ENCODE peak calls at places on chromosomes 7 and 10, in six cellular contexts. E is A549, U is HepG2, W is K562, Z is GM12878, D is upper lobe of left lung. J is an unnamed sample.

GRCh38 chr7:136940917-136941316 is 72.5 kb downstream of the CHRM2 start:
- ATAC-seq in W (no peak), D (no peak), U (no peak), E (no peak), Z (no peak), J (no peak)

GRCh38 chr7:30678805-30679204 is 3.5 kb downstream of the CRHR2 start:
- ATAC-seq in U (no peak), E (no peak), D (no peak), W (no peak), Z (no peak), J (no peak)

GRCh38 chr7:106345421-106346166 is 60.8 kb upstream of the NAMPT start:
- ATAC-seq in U (no peak), W (peak; percentile 62), Z (peak; percentile 58), E (no peak), D (peak; percentile 77), J (no peak)

GRCh38 chr7:44979481-44980392 is 922 bp upstream of the MYO1G start:
- ATAC-seq in U (no peak), D (peak; percentile 69), E (peak; percentile 35), Z (peak; percentile 14), W (no peak), J (peak; percentile 39)

GRCh38 chr7:142917447-142917846 is 16.1 kb downstream of the TRPV5 start:
- ATAC-seq in W (no peak), E (no peak), D (no peak), Z (no peak), U (no peak), J (no peak)

GRCh38 chr10:97916586-97916985 is 66.9 kb downstream of the GOLGA7B start:
- ATAC-seq in D (peak; percentile 5), E (no peak), W (no peak), U (no peak), Z (no peak), J (peak; percentile 30)

GRCh38 chr10:75165684-75166622 is 44.6 kb upstream of the VDAC2 start:
- ATAC-seq in W (peak; percentile 56), E (no peak), Z (peak; percentile 94), D (no peak), U (no peak), J (no peak)

GRCh38 chr10:11793762-11794479 is 29.2 kb upstream of the PROSER2 start:
- ATAC-seq in U (peak; percentile 80), E (peak; percentile 96), W (no peak), Z (no peak), D (peak; percentile 10), J (no peak)

GRCh38 chr7:131480384-131481315 is 75.8 kb downstream of the PODXL start:
- ATAC-seq in W (no peak), E (peak; percentile 91), D (no peak), U (peak; percentile 89), Z (no peak), J (no peak)

GRCh38 chr7:122143376-122143750 is 686 bp downstream of the AASS start:
- ATAC-seq in Z (peak; percentile 46), U (peak; percentile 67), W (no peak), D (peak; percentile 51), E (peak; percentile 40), J (peak; percentile 1)

GRCh38 chr10:132904169-132904813 is 38.1 kb downstream of the CFAP46 start:
- ATAC-seq in E (peak; percentile 58), D (peak; percentile 47), U (peak; percentile 92), Z (peak; percentile 55), W (peak; percentile 85), J (no peak)

GRCh38 chr7:105209870-105210269 is 178.9 kb downstream of the SRPK2 start:
- ATAC-seq in Z (no peak), E (no peak), U (no peak), D (no peak), W (no peak), J (no peak)

GRCh38 chr7:13908667-13909382 is 80.6 kb downstream of the ETV1 start:
- ATAC-seq in Z (no peak), E (no peak), U (no peak), W (no peak), D (no peak), J (no peak)

GRCh38 chr7:1419688-1420087 is 39.6 kb downstream of the MICALL2 start:
- ATAC-seq in E (peak; percentile 16), W (no peak), D (no peak), U (peak; percentile 82), Z (no peak), J (no peak)

GRCh38 chr10:110395350-110396283 is 90.9 kb upstream of the SMNDC1 start:
- ATAC-seq in Z (peak; percentile 92), U (peak; percentile 49), D (peak; percentile 22), W (no peak), E (peak; percentile 24), J (peak; percentile 52)

GRCh38 chr10:24383681-24384106 is 174.8 kb downstream of the KIAA1217 start:
- ATAC-seq in E (peak; percentile 94), U (peak; percentile 81), Z (peak; percentile 84), D (peak; percentile 93), W (peak; percentile 95), J (peak; percentile 91)

GRCh38 chr7:132866551-132866950 is 215.3 kb downstream of the CHCHD3 start:
- ATAC-seq in U (no peak), E (no peak), W (no peak), Z (no peak), D (no peak), J (no peak)

GRCh38 chr7:41029072-41029492 is 673.8 kb downstream of the INHBA start:
- ATAC-seq in U (no peak), E (peak; percentile 97), Z (peak; percentile 69), W (no peak), D (no peak), J (no peak)

GRCh38 chr7:97005764-97006145 is 402 bp downstream of the DLX6 start:
- ATAC-seq in U (peak; percentile 2), E (peak; percentile 4), Z (no peak), D (no peak), W (no peak), J (no peak)
- TF ChIP-seq CTCF in U (no peak), E (no peak), Z (no peak), D (no peak), W (no peak), J (no peak)

DNA sequence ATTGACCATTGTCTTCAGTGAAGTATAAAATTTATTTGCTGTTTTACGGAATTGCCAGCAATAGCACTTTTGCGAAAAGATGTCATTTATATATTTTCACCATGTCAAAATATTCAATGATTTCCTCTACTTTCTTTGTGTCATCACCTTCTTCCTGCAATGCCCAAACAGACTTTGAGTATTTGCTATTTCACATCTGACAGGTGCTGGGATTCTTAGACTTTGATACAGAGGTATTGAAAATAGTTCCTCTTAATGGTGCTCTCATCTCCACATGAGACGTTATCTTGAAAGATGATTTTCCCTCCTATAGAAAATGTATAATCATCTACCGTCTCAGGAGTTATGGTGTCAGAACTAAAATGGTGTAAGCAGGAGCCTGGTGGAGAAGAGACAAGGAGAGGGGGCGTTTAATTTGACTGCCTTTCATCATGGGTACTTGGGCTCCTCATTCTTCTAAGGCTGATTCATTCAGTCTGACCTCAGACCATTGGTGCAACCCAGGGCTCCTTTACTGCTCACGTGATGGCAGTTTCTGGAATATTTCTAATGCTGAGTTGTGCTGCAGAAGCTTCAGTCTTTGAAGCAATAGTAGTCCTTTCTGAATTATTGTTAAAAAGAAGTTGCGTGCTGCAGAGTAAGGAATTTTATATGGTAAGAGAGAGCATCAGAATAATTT is 404.6 kb downstream of the PHTF2 start:
- ATAC-seq in U (no peak), E (no peak), Z (no peak), W (no peak), D (no peak), J (no peak)
- TF ChIP-seq EP300 in U (no peak), E (no peak), Z (no peak), W (no peak), D (no peak), J (no peak)

GRCh38 chr7:152859781-152860191 is 100.2 kb downstream of the ACTR3B start:
- ATAC-seq in D (no peak), E (peak; percentile 89), U (peak; percentile 91), Z (peak; percentile 70), W (peak; percentile 97), J (no peak)
- TF ChIP-seq CTCF in D (no peak), E (peak; percentile 29), U (peak; percentile 58), Z (peak; percentile 40), W (peak; percentile 97), J (no peak)

DNA sequence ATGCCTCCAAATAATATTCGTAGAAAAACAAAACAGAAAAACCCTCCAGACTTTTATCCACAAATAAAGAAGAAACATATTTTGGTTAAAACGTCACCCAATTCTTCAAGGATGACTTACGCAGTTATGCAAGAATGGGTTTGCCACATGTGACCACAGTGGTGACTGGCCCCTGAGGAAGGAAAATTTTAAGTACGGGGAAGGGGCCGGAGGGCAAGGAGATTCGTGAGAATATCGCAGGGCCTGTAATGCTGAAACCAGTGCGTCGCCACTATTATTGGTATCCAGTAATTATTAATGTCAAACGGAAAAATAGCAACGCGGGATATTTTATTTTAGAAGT is 552 bp upstream of the MRPS24 start:
- ATAC-seq in D (peak; percentile 66), W (no peak), Z (peak; percentile 13), U (no peak), E (peak; percentile 36), J (peak; percentile 73)
- TF ChIP-seq EP300 in D (peak; percentile 72), W (no peak), Z (no peak), U (no peak), E (no peak), J (no peak)

GRCh38 chr10:14953452-14954000 is 370 bp downstream of the DCLRE1C start:
- ATAC-seq in E (peak; percentile 81), W (peak; percentile 75), D (peak; percentile 75), Z (peak; percentile 74), U (peak; percentile 74), J (peak; percentile 63)

GRCh38 chr10:14954934-14955333 is 1.0 kb upstream of the DCLRE1C start:
- ATAC-seq in U (no peak), D (no peak), E (no peak), Z (no peak), W (no peak), J (no peak)

GRCh38 chr10:14954001-14954770 is at the start of gene DCLRE1C:
- ATAC-seq in E (peak; percentile 95), U (peak; percentile 95), W (peak; percentile 98), D (peak; percentile 97), Z (peak; percentile 86), J (peak; percentile 97)

GRCh38 chr10:14949291-14949690 is 4.6 kb downstream of the DCLRE1C start:
- ATAC-seq in W (no peak), E (no peak), Z (no peak), U (no peak), D (no peak), J (no peak)

GRCh38 chr10:14952851-14953451 is 945 bp downstream of the DCLRE1C start:
- ATAC-seq in Z (peak; percentile 6), U (peak; percentile 43), D (no peak), E (no peak), W (no peak), J (no peak)
- TF ChIP-seq CTCF in Z (no peak), U (peak; percentile 27), D (no peak), E (no peak), W (no peak), J (no peak)

GRCh38 chr10:18252086-18252485 is 111.9 kb downstream of the CACNB2 start:
- ATAC-seq in D (no peak), U (no peak), E (no peak), W (no peak), Z (no peak), J (no peak)
- TF ChIP-seq EP300 in D (no peak), U (no peak), E (no peak), W (no peak), Z (no peak), J (no peak)

DNA sequence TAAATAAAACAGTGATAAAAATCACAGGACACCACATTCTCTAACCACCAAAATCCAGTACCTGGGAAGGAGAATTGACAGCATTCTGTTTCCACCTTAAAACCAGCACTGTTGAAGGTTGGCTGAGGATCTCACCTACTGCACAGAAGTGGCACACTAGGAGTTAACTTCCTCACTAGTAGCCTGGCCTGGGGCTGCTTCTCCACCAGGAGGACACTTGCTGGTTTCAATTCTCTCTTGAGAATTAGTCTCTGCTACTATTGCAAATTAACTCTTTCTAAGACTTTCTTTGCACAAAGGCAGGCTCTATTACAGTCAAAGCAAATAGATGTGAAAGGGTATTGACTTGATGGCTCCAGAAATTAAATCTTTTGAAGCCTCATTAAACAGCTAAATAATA is 2.3 kb upstream of the CTTNBP2 start:
- ATAC-seq in E (no peak), W (no peak), D (no peak), Z (peak; percentile 29), U (no peak), J (no peak)
- TF ChIP-seq CTCF in E (no peak), W (no peak), D (no peak), Z (no peak), U (no peak), J (peak; percentile 26)

J was measured in gastroesophageal sphincter.